ENCODE peak calls at places on chromosome 16, in five cellular contexts. One of them, this sample, is unnamed.

GRCh38 chr16:30335598-30336474 is 19.3 kb downstream of the CD2BP2 start:
- DNase-seq in fibroblast of lung: peak
- DNase-seq in IMR-90: no peak
- DNase-seq in astrocyte of the spinal cord: no peak
- DNase-seq in cardiac muscle cell: peak
- DNase-seq in this sample: peak

GRCh38 chr16:51374346-51374745 is 223.3 kb upstream of the SALL1 start:
- DNase-seq in cardiac muscle cell: peak
- DNase-seq in astrocyte of the spinal cord: peak
- DNase-seq in IMR-90: peak
- DNase-seq in fibroblast of lung: peak
- DNase-seq in this sample: peak

GRCh38 chr16:49495151-49495566 is 121.6 kb downstream of the C16orf78 start:
- DNase-seq in cardiac muscle cell: no peak
- DNase-seq in IMR-90: no peak
- DNase-seq in fibroblast of lung: no peak
- DNase-seq in astrocyte of the spinal cord: no peak
- DNase-seq in this sample: no peak

GRCh38 chr16:56355786-56356275 is 69.5 kb downstream of the AMFR start:
- DNase-seq in fibroblast of lung: no peak
- DNase-seq in astrocyte of the spinal cord: no peak
- DNase-seq in cardiac muscle cell: peak
- DNase-seq in IMR-90: no peak
- DNase-seq in this sample: no peak

GRCh38 chr16:87487361-87487924 is 5.4 kb downstream of the ZCCHC14 start:
- DNase-seq in astrocyte of the spinal cord: no peak
- DNase-seq in cardiac muscle cell: peak
- DNase-seq in IMR-90: no peak
- DNase-seq in fibroblast of lung: no peak
- DNase-seq in this sample: no peak

GRCh38 chr16:9966569-9967157 is 215.6 kb downstream of the GRIN2A start:
- DNase-seq in IMR-90: no peak
- DNase-seq in astrocyte of the spinal cord: peak
- DNase-seq in fibroblast of lung: no peak
- DNase-seq in cardiac muscle cell: no peak
- DNase-seq in this sample: peak

GRCh38 chr16:17313085-17313611 is 157.6 kb downstream of the XYLT1 start:
- DNase-seq in fibroblast of lung: peak
- DNase-seq in IMR-90: peak
- DNase-seq in cardiac muscle cell: peak
- DNase-seq in astrocyte of the spinal cord: peak
- DNase-seq in this sample: peak

GRCh38 chr16:57470683-57471082 is 8.2 kb downstream of the POLR2C start:
- DNase-seq in fibroblast of lung: peak
- DNase-seq in astrocyte of the spinal cord: no peak
- DNase-seq in IMR-90: no peak
- DNase-seq in cardiac muscle cell: peak
- DNase-seq in this sample: peak

GRCh38 chr16:85136705-85137322 is 24.5 kb upstream of the CIBAR2 start:
- DNase-seq in astrocyte of the spinal cord: peak
- DNase-seq in IMR-90: no peak
- DNase-seq in cardiac muscle cell: peak
- DNase-seq in fibroblast of lung: peak
- DNase-seq in this sample: peak

GRCh38 chr16:13809765-13810164 is 110.2 kb upstream of the ERCC4 start:
- DNase-seq in fibroblast of lung: no peak
- DNase-seq in IMR-90: no peak
- DNase-seq in astrocyte of the spinal cord: no peak
- DNase-seq in cardiac muscle cell: no peak
- DNase-seq in this sample: no peak

GRCh38 chr16:154223-155030 is 2.0 kb downstream of the HBZ start:
- DNase-seq in IMR-90: peak
- DNase-seq in cardiac muscle cell: peak
- DNase-seq in astrocyte of the spinal cord: peak
- DNase-seq in fibroblast of lung: peak
- DNase-seq in this sample: peak

GRCh38 chr16:50335198-50335958 is 33.4 kb downstream of the BRD7 start:
- DNase-seq in IMR-90: peak
- DNase-seq in astrocyte of the spinal cord: no peak
- DNase-seq in cardiac muscle cell: no peak
- DNase-seq in fibroblast of lung: peak
- DNase-seq in this sample: peak

GRCh38 chr16:84115919-84116719 is 623 bp downstream of the MBTPS1 start:
- DNase-seq in IMR-90: peak
- DNase-seq in astrocyte of the spinal cord: peak
- DNase-seq in cardiac muscle cell: peak
- DNase-seq in fibroblast of lung: peak
- DNase-seq in this sample: peak

GRCh38 chr16:85151603-85152413 is 39.5 kb upstream of the CIBAR2 start:
- DNase-seq in astrocyte of the spinal cord: peak
- DNase-seq in fibroblast of lung: peak
- DNase-seq in cardiac muscle cell: peak
- DNase-seq in IMR-90: peak
- DNase-seq in this sample: peak

GRCh38 chr16:1639282-1639681 is 27.1 kb downstream of the CRAMP1 start:
- DNase-seq in cardiac muscle cell: no peak
- DNase-seq in astrocyte of the spinal cord: no peak
- DNase-seq in IMR-90: no peak
- DNase-seq in fibroblast of lung: no peak
- DNase-seq in this sample: no peak

GRCh38 chr16:49574826-49575225 is 201.2 kb downstream of the C16orf78 start:
- DNase-seq in fibroblast of lung: no peak
- DNase-seq in IMR-90: no peak
- DNase-seq in cardiac muscle cell: no peak
- DNase-seq in astrocyte of the spinal cord: no peak
- DNase-seq in this sample: no peak

GRCh38 chr16:73143681-73144370 is 95.9 kb upstream of the ZFHX3 start:
- DNase-seq in astrocyte of the spinal cord: no peak
- DNase-seq in IMR-90: no peak
- DNase-seq in cardiac muscle cell: peak
- DNase-seq in fibroblast of lung: peak
- DNase-seq in this sample: peak

GRCh38 chr16:78098544-78099371 is 696 bp upstream of the WWOX start:
- DNase-seq in fibroblast of lung: no peak
- DNase-seq in astrocyte of the spinal cord: no peak
- DNase-seq in IMR-90: no peak
- DNase-seq in cardiac muscle cell: no peak
- DNase-seq in this sample: no peak

GRCh38 chr16:27424772-27425498 is 23.0 kb downstream of the IL21R start:
- DNase-seq in fibroblast of lung: no peak
- DNase-seq in cardiac muscle cell: no peak
- DNase-seq in IMR-90: no peak
- DNase-seq in astrocyte of the spinal cord: no peak
- DNase-seq in this sample: no peak

GRCh38 chr16:46853713-46854443 is 22.9 kb upstream of the C16orf87 start:
- DNase-seq in cardiac muscle cell: peak
- DNase-seq in astrocyte of the spinal cord: peak
- DNase-seq in fibroblast of lung: peak
- DNase-seq in IMR-90: peak
- DNase-seq in this sample: peak

GRCh38 chr16:66717112-66717675 is 20.7 kb upstream of the CMTM4 start:
- DNase-seq in IMR-90: peak
- DNase-seq in astrocyte of the spinal cord: peak
- DNase-seq in fibroblast of lung: peak
- DNase-seq in cardiac muscle cell: peak
- DNase-seq in this sample: peak

GRCh38 chr16:22848451-22848850 is 34.5 kb downstream of the HS3ST2 start:
- DNase-seq in fibroblast of lung: no peak
- DNase-seq in IMR-90: no peak
- DNase-seq in cardiac muscle cell: no peak
- DNase-seq in astrocyte of the spinal cord: no peak
- DNase-seq in this sample: no peak

GRCh38 chr16:1287982-1288670 is 21.3 kb upstream of the UBE2I start:
- DNase-seq in fibroblast of lung: no peak
- DNase-seq in IMR-90: peak
- DNase-seq in cardiac muscle cell: peak
- DNase-seq in astrocyte of the spinal cord: no peak
- DNase-seq in this sample: no peak

DNA sequence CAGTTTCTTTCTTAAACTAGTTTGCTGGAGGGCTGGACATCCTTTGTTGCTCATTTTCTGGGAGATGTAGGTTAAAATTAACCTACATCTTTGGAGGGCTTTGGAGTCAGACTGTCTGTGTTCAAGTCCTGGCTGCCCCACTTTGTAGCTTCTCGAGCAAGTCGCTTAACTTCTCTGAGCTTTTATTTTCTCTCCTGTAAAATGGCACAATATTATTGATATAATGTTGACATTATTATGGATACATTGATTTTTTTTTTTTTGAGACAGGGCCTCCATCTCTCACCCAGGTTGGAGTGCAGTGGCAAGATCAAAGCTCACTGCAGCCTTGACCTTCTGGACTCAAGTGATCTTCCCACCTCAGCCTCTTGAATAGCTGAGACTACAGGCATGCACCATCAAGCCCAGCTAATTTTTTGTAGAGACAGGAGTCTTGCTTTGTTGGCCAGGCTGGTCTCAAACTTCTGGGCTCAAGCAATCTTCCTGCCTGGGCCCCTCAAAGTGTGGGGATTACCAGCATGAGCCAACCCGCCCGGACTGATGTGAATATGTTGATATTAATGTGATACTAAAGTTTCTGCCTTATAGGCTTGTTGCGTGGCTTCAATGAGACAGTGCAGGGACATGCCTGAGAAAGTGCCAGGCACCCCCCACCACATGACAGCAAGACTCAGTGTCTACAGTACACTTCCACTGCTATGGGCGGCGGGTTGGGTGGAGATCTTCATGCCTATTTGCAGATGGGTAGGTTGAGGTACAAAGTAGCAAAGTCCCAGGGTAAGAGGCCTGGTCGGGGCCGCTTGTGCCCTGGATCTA is 31.6 kb upstream of the RMI2 start:
- DNase-seq in cardiac muscle cell: no peak
- DNase-seq in fibroblast of lung: no peak
- DNase-seq in astrocyte of the spinal cord: no peak
- DNase-seq in IMR-90: no peak
- DNase-seq in this sample: no peak
- H3K4me3 ChIP-seq in cardiac muscle cell: no peak
- H3K4me3 ChIP-seq in fibroblast of lung: no peak
- H3K4me3 ChIP-seq in astrocyte of the spinal cord: no peak
- H3K4me3 ChIP-seq in IMR-90: no peak
- H3K4me3 ChIP-seq in this sample: no peak

GRCh38 chr16:89452241-89452640 is 38.1 kb downstream of the ANKRD11 start:
- DNase-seq in cardiac muscle cell: no peak
- DNase-seq in IMR-90: no peak
- DNase-seq in fibroblast of lung: no peak
- DNase-seq in astrocyte of the spinal cord: no peak
- DNase-seq in this sample: no peak

GRCh38 chr16:89455692-89456091 is 34.7 kb downstream of the ANKRD11 start:
- DNase-seq in IMR-90: no peak
- DNase-seq in cardiac muscle cell: no peak
- DNase-seq in astrocyte of the spinal cord: no peak
- DNase-seq in fibroblast of lung: no peak
- DNase-seq in this sample: no peak

GRCh38 chr16:89455178-89455577 is 35.2 kb downstream of the ANKRD11 start:
- DNase-seq in cardiac muscle cell: no peak
- DNase-seq in astrocyte of the spinal cord: no peak
- DNase-seq in fibroblast of lung: no peak
- DNase-seq in IMR-90: no peak
- DNase-seq in this sample: no peak

GRCh38 chr16:89452925-89453324 is 37.4 kb downstream of the ANKRD11 start:
- DNase-seq in astrocyte of the spinal cord: no peak
- DNase-seq in IMR-90: no peak
- DNase-seq in fibroblast of lung: no peak
- DNase-seq in cardiac muscle cell: no peak
- DNase-seq in this sample: no peak

DNA sequence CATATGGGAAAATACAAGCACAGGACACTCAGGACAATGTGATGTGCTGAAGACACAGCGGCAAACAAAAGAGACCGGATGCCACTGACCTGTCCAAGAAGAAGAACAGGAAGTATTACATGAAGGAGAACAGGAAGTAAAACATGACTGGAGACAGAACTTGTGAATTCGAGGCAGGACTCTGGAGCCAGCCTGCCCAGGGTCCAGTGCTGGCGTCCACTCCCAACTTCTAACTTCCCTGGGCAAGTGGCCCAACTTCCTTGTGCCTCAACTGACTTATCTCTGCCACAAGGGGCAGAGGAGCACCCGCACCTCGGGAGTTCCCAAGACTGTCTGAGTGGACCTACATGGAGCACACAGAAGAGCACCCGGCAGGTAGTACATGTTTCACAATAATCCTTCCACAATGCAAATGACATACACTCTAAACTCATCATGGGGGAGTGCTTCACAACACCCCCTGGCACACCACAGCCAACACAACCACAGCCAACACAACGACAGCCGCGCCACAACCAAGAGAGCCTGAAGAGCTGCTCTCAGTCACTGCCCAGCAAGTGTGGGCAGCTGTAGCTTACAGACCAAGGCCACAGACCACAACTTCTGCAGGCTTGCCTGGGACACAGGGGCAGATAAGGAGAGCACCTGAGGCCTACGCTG is 36.6 kb downstream of the ANKRD11 start:
- DNase-seq in fibroblast of lung: no peak
- DNase-seq in astrocyte of the spinal cord: no peak
- DNase-seq in IMR-90: no peak
- DNase-seq in cardiac muscle cell: peak
- DNase-seq in this sample: peak
- TF ChIP-seq CTCF in fibroblast of lung: peak
- TF ChIP-seq CTCF in astrocyte of the spinal cord: peak
- TF ChIP-seq CTCF in IMR-90: peak
- TF ChIP-seq CTCF in cardiac muscle cell: peak
- TF ChIP-seq CTCF in this sample: peak

DNA sequence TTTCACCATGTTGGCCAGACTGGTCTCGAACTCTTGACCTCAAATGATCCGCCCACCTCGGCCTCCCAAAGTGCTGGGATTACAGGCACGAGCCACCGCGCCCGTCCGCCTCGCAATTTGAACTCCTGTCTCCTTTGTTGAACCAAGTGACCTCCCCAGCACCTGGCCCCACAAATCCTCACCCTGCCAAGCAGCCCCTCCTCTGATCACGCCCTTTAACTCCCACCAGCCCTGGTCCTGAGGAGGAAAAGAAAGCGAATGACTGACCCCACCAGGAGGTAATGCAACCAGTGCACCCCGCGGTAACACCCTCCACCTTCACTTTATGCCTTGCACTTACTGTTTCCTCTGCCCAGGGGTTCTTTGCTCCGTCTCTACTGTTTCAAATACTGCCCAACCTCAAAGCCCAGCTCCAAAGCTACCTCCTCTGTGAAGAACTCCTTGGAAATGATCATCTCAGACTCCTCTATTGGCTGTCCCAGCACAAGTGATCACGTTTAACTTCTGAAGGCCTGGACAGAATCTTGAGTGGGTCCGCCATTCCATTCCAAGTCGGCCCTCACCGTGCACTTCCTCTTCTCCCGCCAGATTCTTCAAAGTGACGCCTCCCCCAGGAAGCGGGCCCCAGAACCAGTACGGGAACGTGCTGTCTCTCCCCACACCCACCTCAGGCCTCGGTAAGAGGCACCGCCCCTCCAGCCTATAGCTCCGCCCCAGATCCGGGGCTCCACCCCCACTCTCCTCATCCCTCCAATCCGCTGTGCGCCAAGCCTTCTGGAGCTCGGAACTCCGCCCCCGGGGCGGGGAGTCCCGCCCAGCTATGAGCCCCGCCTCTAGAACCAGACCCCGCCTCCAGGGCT is 4.4 kb downstream of the CD19 start:
- DNase-seq in IMR-90: peak
- DNase-seq in fibroblast of lung: peak
- DNase-seq in cardiac muscle cell: peak
- DNase-seq in astrocyte of the spinal cord: peak
- DNase-seq in this sample: peak
- H3K4me3 ChIP-seq in IMR-90: no peak
- H3K4me3 ChIP-seq in fibroblast of lung: no peak
- H3K4me3 ChIP-seq in cardiac muscle cell: no peak
- H3K4me3 ChIP-seq in astrocyte of the spinal cord: peak
- H3K4me3 ChIP-seq in this sample: peak

GRCh38 chr16:5604770-5605169 is 507.2 kb upstream of the EEF2KMT start:
- DNase-seq in IMR-90: no peak
- DNase-seq in astrocyte of the spinal cord: no peak
- DNase-seq in cardiac muscle cell: no peak
- DNase-seq in fibroblast of lung: no peak
- DNase-seq in this sample: no peak
- TF ChIP-seq CTCF in IMR-90: no peak
- TF ChIP-seq CTCF in astrocyte of the spinal cord: peak
- TF ChIP-seq CTCF in cardiac muscle cell: no peak
- TF ChIP-seq CTCF in fibroblast of lung: no peak
- TF ChIP-seq CTCF in this sample: no peak